ENCODE peak calls at places on chromosomes 12 and 14, in six cellular contexts. K is IMR-90, T is H9, E is neuronal stem cell, Q is H1, Y is trophoblast cell. M is an unnamed sample.

GRCh38 chr12:18153826-18154225 is 63.8 kb upstream of the RERGL start:
- DNase-seq in T (no peak), Q (no peak), K (no peak), Y (no peak), E (no peak), M (no peak)

GRCh38 chr12:11765421-11765816 is 115.9 kb downstream of the ETV6 start:
- DNase-seq in Q (no peak), Y (no peak), T (no peak), K (peak), E (no peak), M (no peak)

GRCh38 chr12:118704517-118704916 is 276.8 kb upstream of the SRRM4 start:
- DNase-seq in Q (no peak), E (no peak), Y (no peak), T (peak), K (no peak), M (no peak)

GRCh38 chr12:12872139-12872933 is 19.0 kb upstream of the GPRC5A start:
- DNase-seq in K (peak), Y (peak), T (peak), Q (no peak), E (no peak), M (peak)

GRCh38 chr12:2084553-2085296 is 31.9 kb downstream of the CACNA1C start:
- DNase-seq in T (no peak), Y (no peak), E (no peak), Q (no peak), K (peak), M (peak)

GRCh38 chr12:70719672-70720420 is 82.6 kb upstream of the PTPRB start:
- DNase-seq in K (peak), E (peak), Q (peak), T (peak), Y (no peak), M (peak)

GRCh38 chr14:64963611-64964010 is 8.5 kb downstream of the RAB15 start:
- DNase-seq in Q (no peak), E (no peak), T (no peak), Y (no peak), K (no peak), M (no peak)

GRCh38 chr12:20400003-20400402 is 31.7 kb downstream of the PDE3A start:
- DNase-seq in Q (no peak), Y (no peak), T (no peak), E (no peak), K (no peak), M (no peak)

GRCh38 chr14:69285661-69286255 is 25.8 kb downstream of the GALNT16 start:
- DNase-seq in Q (no peak), T (no peak), Y (no peak), K (no peak), E (no peak), M (no peak)

GRCh38 chr14:68239988-68240387 is 420.4 kb downstream of the RAD51B start:
- DNase-seq in Y (no peak), K (no peak), Q (no peak), E (no peak), T (no peak), M (peak)

GRCh38 chr12:34304001-34304400 is 281.7 kb downstream of the ALG10 start:
- DNase-seq in K (no peak), T (no peak), E (no peak), Q (no peak), Y (no peak), M (no peak)

GRCh38 chr14:31893156-31893813 is 183.8 kb upstream of the ARHGAP5 start:
- DNase-seq in E (peak), Y (no peak), Q (no peak), T (no peak), K (peak), M (no peak)

GRCh38 chr12:105355752-105356151 is 25.3 kb downstream of the C12orf75 start:
- DNase-seq in T (no peak), Y (no peak), E (no peak), K (peak), Q (no peak), M (peak)

GRCh38 chr12:100427078-100427477 is 46.6 kb upstream of the NR1H4 start:
- DNase-seq in Y (peak), Q (no peak), T (no peak), K (peak), E (no peak), M (peak)

GRCh38 chr12:6383572-6384498 is at the start of gene LTBR:
- DNase-seq in Q (no peak), Y (peak), K (peak), T (peak), E (no peak), M (peak)

GRCh38 chr12:98816720-98817119 is 171.6 kb downstream of the APAF1 start:
- DNase-seq in K (no peak), T (no peak), Q (no peak), E (no peak), Y (no peak), M (no peak)

GRCh38 chr14:30339311-30339901 is 219.6 kb upstream of the G2E3 start:
- DNase-seq in Q (no peak), E (no peak), K (no peak), T (no peak), Y (no peak), M (no peak)

GRCh38 chr14:71721791-71722190 is 210.4 kb upstream of the RGS6 start:
- DNase-seq in Y (peak), T (no peak), K (no peak), Q (no peak), E (no peak), M (no peak)

GRCh38 chr12:122327494-122328385 is 61.4 kb upstream of the VPS33A start:
- DNase-seq in T (no peak), Y (no peak), E (no peak), K (no peak), Q (no peak), M (no peak)

GRCh38 chr14:76918751-76919421 is 92.7 kb downstream of the LRRC74A start:
- DNase-seq in Q (no peak), T (peak), K (peak), Y (peak), E (no peak), M (peak)
- H2BK120ac ChIP-seq in Q (peak), T (no peak), K (peak), Y (peak), E (no peak), M (peak)

DNA sequence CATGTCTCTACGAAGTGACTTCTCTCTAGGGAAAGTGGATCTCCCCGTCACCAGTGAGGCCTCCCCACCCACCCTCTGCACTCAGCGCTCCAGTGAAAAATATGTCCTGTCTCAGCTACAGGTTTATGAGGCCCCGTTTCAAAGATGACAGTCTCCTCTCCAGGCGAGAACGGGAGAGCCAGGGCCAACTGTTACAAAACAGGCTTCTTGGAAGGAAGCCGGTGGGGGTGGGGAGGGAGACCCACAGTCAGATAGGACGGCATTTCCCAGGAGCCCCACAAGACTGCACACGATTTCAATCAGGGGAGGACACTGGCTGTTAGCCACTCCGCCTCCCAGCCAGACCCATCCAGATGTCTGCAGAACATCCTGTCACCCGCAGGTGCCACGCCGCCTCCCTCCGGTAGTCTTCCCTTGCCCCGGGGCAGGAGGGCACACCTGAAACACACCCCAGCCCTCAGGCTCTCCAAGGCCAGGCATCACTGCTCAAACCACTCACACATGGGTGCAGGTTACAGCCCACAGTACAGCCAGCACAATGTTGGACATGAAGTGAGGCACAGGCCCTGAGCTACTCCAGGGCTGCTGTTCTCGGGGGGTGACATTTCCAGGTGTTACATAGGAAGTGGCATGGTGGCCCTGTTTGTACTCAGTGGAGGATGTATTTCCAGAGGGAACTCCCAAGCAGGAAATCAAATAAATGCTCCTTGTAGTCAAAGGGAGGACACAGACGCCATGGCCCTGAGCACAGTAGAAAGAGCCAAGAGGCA is 138.2 kb downstream of the BCL11B start:
- DNase-seq in K (no peak), Q (no peak), T (peak), Y (peak), E (no peak), M (no peak)
- H3K9ac ChIP-seq in K (no peak), Q (no peak), T (no peak), Y (no peak), E (no peak), M (no peak)

GRCh38 chr14:76676539-76676938 is 84.7 kb upstream of the VASH1 start:
- DNase-seq in K (no peak), T (no peak), Y (no peak), Q (no peak), E (no peak), M (no peak)
- H3K14ac ChIP-seq in K (no peak), T (no peak), Y (no peak), Q (no peak), E (no peak), M (no peak)

DNA sequence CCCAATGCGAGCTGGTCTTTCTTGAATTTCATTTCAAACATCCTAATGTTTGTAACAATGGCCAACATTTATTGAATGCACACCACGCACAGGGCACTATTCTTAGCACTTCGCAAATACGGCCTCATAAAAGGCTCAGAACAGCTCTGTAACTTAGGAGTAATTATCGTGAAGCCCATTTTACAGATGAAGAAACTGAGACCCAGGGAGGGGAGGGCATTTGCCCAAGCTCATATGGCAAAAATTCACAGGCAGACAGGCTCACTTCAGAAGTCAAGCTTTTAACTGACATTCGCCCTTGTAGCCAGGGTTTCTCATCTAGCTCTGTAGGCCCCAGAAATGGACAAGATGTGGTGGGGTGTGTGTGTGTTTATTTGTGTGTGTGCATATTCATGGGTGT is 60.3 kb upstream of the TBX3 start:
- DNase-seq in T (no peak), Y (no peak), K (no peak), Q (no peak), E (no peak), M (no peak)
- H2BK120ac ChIP-seq in T (no peak), Y (peak), K (peak), Q (no peak), E (no peak), M (no peak)

GRCh38 chr12:111942557-111942956 is 70.4 kb downstream of the TMEM116 start:
- DNase-seq in E (no peak), Y (peak), T (no peak), Q (no peak), K (peak), M (peak)
- H3K9ac ChIP-seq in E (no peak), Y (no peak), T (no peak), Q (no peak), K (no peak), M (peak)

GRCh38 chr12:47737936-47738335 is 12.6 kb upstream of the ENDOU start:
- DNase-seq in Y (no peak), K (no peak), Q (no peak), T (no peak), E (no peak), M (no peak)

GRCh38 chr12:47736216-47736615 is 10.9 kb upstream of the ENDOU start:
- DNase-seq in Q (no peak), E (no peak), Y (no peak), T (no peak), K (no peak), M (no peak)

GRCh38 chr12:47734725-47735480 is 9.6 kb upstream of the ENDOU start:
- DNase-seq in Y (no peak), K (no peak), E (no peak), T (peak), Q (no peak), M (no peak)

GRCh38 chr12:47736877-47737676 is 11.8 kb upstream of the ENDOU start:
- DNase-seq in T (peak), Y (no peak), K (peak), E (no peak), Q (no peak), M (peak)

GRCh38 chr12:47735649-47736048 is 10.4 kb upstream of the ENDOU start:
- DNase-seq in E (no peak), Q (no peak), K (no peak), Y (no peak), T (no peak), M (no peak)
- H3K14ac ChIP-seq in E (peak), Q (no peak), K (no peak), Y (no peak), T (peak), M (peak)

DNA sequence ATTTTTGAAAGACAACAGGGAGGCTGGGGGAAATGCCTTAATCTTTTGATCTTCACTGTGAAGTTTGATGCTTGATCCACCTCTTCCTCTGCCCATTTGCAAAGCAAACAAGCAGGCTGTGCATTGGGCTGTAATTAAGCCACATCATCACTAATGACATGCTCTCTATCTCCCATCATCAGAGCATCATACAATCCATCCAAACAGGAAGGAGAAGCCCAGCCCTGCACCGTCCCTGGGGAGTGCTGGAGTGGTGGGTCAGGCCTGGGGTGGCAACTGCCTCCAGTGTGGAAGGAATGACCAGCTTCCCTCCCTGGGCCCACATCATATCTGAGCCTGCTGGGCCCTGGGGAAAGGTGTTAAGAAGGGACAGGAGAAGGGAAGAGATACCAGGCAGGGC is 6.9 kb upstream of the KRT74 start:
- DNase-seq in Q (no peak), Y (no peak), K (no peak), T (no peak), E (no peak), M (no peak)
- H2BK120ac ChIP-seq in Q (no peak), Y (no peak), K (no peak), T (no peak), E (no peak), M (no peak)

GRCh38 chr14:75547552-75548250 is 25.4 kb downstream of the BATF start:
- DNase-seq in K (no peak), Q (no peak), E (no peak), T (no peak), Y (no peak), M (no peak)

GRCh38 chr14:75551021-75551420 is 27.4 kb upstream of the FLVCR2 start:
- DNase-seq in T (no peak), K (no peak), Q (no peak), Y (peak), E (no peak), M (no peak)

GRCh38 chr14:75545907-75546306 is 23.6 kb downstream of the BATF start:
- DNase-seq in Q (no peak), E (no peak), T (no peak), Y (no peak), K (no peak), M (no peak)

GRCh38 chr14:75549169-75549568 is 26.9 kb downstream of the BATF start:
- DNase-seq in Y (peak), E (no peak), T (no peak), Q (no peak), K (no peak), M (no peak)

DNA sequence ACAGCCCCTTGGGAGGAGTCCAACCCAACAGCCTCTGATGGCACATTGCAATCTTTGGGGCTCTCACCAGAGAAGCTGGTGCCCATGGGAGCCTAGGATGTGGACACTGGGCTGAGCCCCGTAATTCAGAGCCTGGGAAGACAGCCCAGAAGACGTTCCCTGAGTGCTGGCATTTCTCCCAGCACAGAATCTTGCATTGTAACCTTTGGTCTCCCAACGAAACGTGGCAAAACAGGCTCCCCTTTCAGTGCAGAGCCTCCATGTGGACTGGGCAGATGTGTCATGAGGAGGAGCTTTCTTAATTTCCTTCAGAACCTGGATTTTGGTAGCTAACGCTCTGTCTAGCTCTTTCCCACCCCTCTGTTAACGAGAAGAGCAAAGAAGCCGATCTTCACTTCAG is 26.3 kb downstream of the BATF start:
- DNase-seq in Y (peak), E (no peak), K (peak), T (no peak), Q (no peak), M (no peak)
- H3K9ac ChIP-seq in Y (no peak), E (no peak), K (no peak), T (no peak), Q (no peak), M (no peak)